ENCODE peak calls at places on chromosomes 2 and 18, in ten cellular contexts. P is progenitor cell of endocrine pancreas; A is RWPE2; I is upper lobe of left lung; B is hippocampal formation; K is CD4-positive, alpha-beta memory T cell; D is GDM1; W is activated CD8-positive, alpha-beta memory T cell treated with anti-CD3 and anti-CD28 coated beads, Interleukin-2, amount 50 U/mL, for 4 hours; R is AG09309; Z is activated T-helper 9 cell treated with anti-CD3 and anti-CD28 coated beads, Interleukin-2, amount 50 U/mL, for 16 hours. Y is an unnamed sample.

GRCh38 chr18:74806700-74807416 is 209.2 kb downstream of the ZNF407 start:
- DNase-seq in A (no peak), R (peak), Z (no peak), W (no peak), P (no peak), B (no peak), K (no peak), D (no peak), I (no peak), Y (no peak)

GRCh38 chr2:1803217-1804115 is 59.2 kb upstream of the PXDN start:
- DNase-seq in R (no peak), B (no peak), I (no peak), W (no peak), P (no peak), A (no peak), D (no peak), K (no peak), Z (no peak), Y (no peak)

GRCh38 chr2:46098606-46099005 is 198.6 kb upstream of the EPAS1 start:
- DNase-seq in D (no peak), I (no peak), P (no peak), R (no peak), A (peak), B (no peak), W (no peak), Z (no peak), K (no peak), Y (no peak)

GRCh38 chr2:12440731-12441130 is 276.0 kb upstream of the TRIB2 start:
- DNase-seq in A (no peak), K (no peak), R (no peak), I (no peak), Z (no peak), D (no peak), W (no peak), P (no peak), B (no peak), Y (no peak)

GRCh38 chr2:146123714-146124113 is 1603.8 kb upstream of the ZEB2 start:
- DNase-seq in I (no peak), D (no peak), B (no peak), P (no peak), R (no peak), Z (no peak), K (no peak), A (no peak), W (no peak), Y (no peak)

GRCh38 chr2:88709117-88709739 is 17.8 kb downstream of the RPIA start:
- DNase-seq in D (no peak), W (no peak), B (no peak), K (no peak), Z (no peak), R (no peak), P (no peak), I (no peak), A (no peak), Y (no peak)

GRCh38 chr2:62406573-62407043 is 99.4 kb downstream of the TMEM17 start:
- DNase-seq in B (no peak), K (no peak), I (no peak), A (no peak), D (no peak), W (no peak), P (no peak), Z (no peak), R (no peak), Y (no peak)

GRCh38 chr18:79548986-79549637 is 130.5 kb upstream of the CTDP1 start:
- DNase-seq in D (no peak), P (no peak), I (peak), K (no peak), A (peak), B (no peak), W (no peak), Z (no peak), R (no peak), Y (no peak)

GRCh38 chr2:26510344-26510973 is 32.5 kb upstream of the OTOF start:
- DNase-seq in R (no peak), W (no peak), K (no peak), D (no peak), I (peak), Z (no peak), B (no peak), P (no peak), A (no peak), Y (no peak)

GRCh38 chr2:68767996-68768395 is 33.4 kb downstream of the ARHGAP25 start:
- DNase-seq in I (no peak), R (no peak), B (no peak), W (no peak), A (no peak), D (no peak), Z (no peak), K (no peak), P (no peak), Y (no peak)

GRCh38 chr18:59767732-59768131 is 70.5 kb upstream of the CCBE1 start:
- DNase-seq in I (no peak), B (no peak), D (no peak), R (no peak), P (no peak), W (no peak), Z (no peak), K (no peak), A (no peak), Y (no peak)

GRCh38 chr2:131036269-131036668 is 57.0 kb downstream of the FAM168B start:
- DNase-seq in K (no peak), I (no peak), P (no peak), R (no peak), W (no peak), B (no peak), Z (no peak), A (no peak), D (no peak), Y (no peak)

GRCh38 chr18:22703883-22704626 is 229.1 kb upstream of the RBBP8 start:
- DNase-seq in W (no peak), R (no peak), K (peak), I (no peak), Z (no peak), B (no peak), D (no peak), P (no peak), A (no peak), Y (peak)

GRCh38 chr2:52613064-52613463 is 1154.5 kb upstream of the CHAC2 start:
- DNase-seq in B (no peak), A (no peak), Z (no peak), R (no peak), K (no peak), I (no peak), P (no peak), D (no peak), W (no peak), Y (no peak)

GRCh38 chr2:149737882-149738281 is 150.3 kb upstream of the MMADHC start:
- DNase-seq in D (no peak), I (no peak), W (no peak), Z (no peak), P (no peak), A (no peak), R (no peak), B (no peak), K (no peak), Y (no peak)

Y was measured in HuH-7.5.